ENCODE peak calls at places on chromosomes 2 and 18, in seven cellular contexts. Q, E, N, T, X, F and S are unnamed samples.

GRCh38 chr2:2547451-2547850 is 216.4 kb upstream of the MYT1L start:
- DNase-seq in Q (no peak), E (no peak), N (no peak), T (no peak), X (no peak), F (no peak), S (no peak)

GRCh38 chr2:176129825-176130152 is 284 bp downstream of the HOXD8 start:
- DNase-seq in Q (no peak), E (no peak), N (no peak), T (peak; percentile 17), X (no peak), F (no peak), S (no peak)

GRCh38 chr2:25894135-25894830 is 16.0 kb upstream of the ASXL2 start:
- DNase-seq in Q (peak; percentile 22), E (no peak), N (no peak), T (no peak), X (peak; percentile 12), F (no peak), S (no peak)

GRCh38 chr18:9681217-9681616 is 26.9 kb upstream of the RAB31 start:
- DNase-seq in Q (no peak), E (no peak), N (no peak), T (peak; percentile 72), X (no peak), F (no peak), S (no peak)

GRCh38 chr2:43224571-43225092 is 1.8 kb downstream of the ZFP36L2 start:
- DNase-seq in Q (peak; percentile 75), E (no peak), N (no peak), T (peak; percentile 59), X (no peak), F (peak; percentile 66), S (peak; percentile 60)

GRCh38 chr18:27752944-27753343 is 424.0 kb downstream of the CDH2 start:
- DNase-seq in Q (no peak), E (no peak), N (no peak), T (no peak), X (no peak), F (no peak), S (no peak)

GRCh38 chr2:117674172-117674571 is 140.3 kb upstream of the DDX18 start:
- DNase-seq in Q (no peak), E (no peak), N (no peak), T (no peak), X (no peak), F (no peak), S (no peak)

GRCh38 chr18:24991661-24992060 is 360.3 kb downstream of the ZNF521 start:
- DNase-seq in Q (no peak), E (no peak), N (no peak), T (no peak), X (no peak), F (no peak), S (no peak)

GRCh38 chr2:101433465-101433864 is 41.4 kb downstream of the RFX8 start:
- DNase-seq in Q (no peak), E (no peak), N (no peak), T (no peak), X (no peak), F (no peak), S (no peak)

GRCh38 chr18:12011962-12012549 is 30.7 kb downstream of the IMPA2 start:
- DNase-seq in Q (peak; percentile 72), E (no peak), N (no peak), T (no peak), X (no peak), F (no peak), S (no peak)

GRCh38 chr18:46706968-46707367 is 49.9 kb downstream of the ST8SIA5 start:
- DNase-seq in Q (no peak), E (peak; percentile 18), N (no peak), T (no peak), X (peak; percentile 30), F (no peak), S (no peak)

GRCh38 chr18:77102246-77103040 is 30.1 kb downstream of the MBP start:
- DNase-seq in Q (no peak), E (no peak), N (no peak), T (no peak), X (peak; percentile 86), F (peak; percentile 58), S (peak; percentile 85)

GRCh38 chr2:159637988-159638501 is 21.7 kb upstream of the BAZ2B start:
- DNase-seq in Q (no peak), E (no peak), N (no peak), T (no peak), X (peak; percentile 92), F (no peak), S (no peak)

GRCh38 chr2:29766191-29766590 is 155.2 kb downstream of the ALK start:
- DNase-seq in Q (no peak), E (no peak), N (no peak), T (no peak), X (peak; percentile 7), F (no peak), S (no peak)

GRCh38 chr18:27400001-27400400 is 214.9 kb upstream of the CHST9 start:
- DNase-seq in Q (no peak), E (no peak), N (no peak), T (no peak), X (no peak), F (no peak), S (no peak)

GRCh38 chr2:62163106-62163831 is 32.6 kb upstream of the B3GNT2 start:
- DNase-seq in Q (no peak), E (no peak), N (no peak), T (peak; percentile 60), X (no peak), F (no peak), S (no peak)

GRCh38 chr2:191396794-191397193 is 151.6 kb downstream of the MYO1B start:
- DNase-seq in Q (no peak), E (no peak), N (no peak), T (no peak), X (no peak), F (no peak), S (no peak)

GRCh38 chr2:67701011-67701410 is 303.9 kb downstream of the ETAA1 start:
- DNase-seq in Q (no peak), E (no peak), N (no peak), T (no peak), X (no peak), F (no peak), S (no peak)

GRCh38 chr2:223954401-223954800 is 2.9 kb upstream of the MRPL44 start:
- DNase-seq in Q (no peak), E (no peak), N (no peak), T (no peak), X (peak; percentile 83), F (no peak), S (no peak)

GRCh38 chr2:223959688-223960087 is 2.4 kb downstream of the MRPL44 start:
- DNase-seq in Q (no peak), E (no peak), N (no peak), T (no peak), X (no peak), F (peak; percentile 35), S (no peak)

GRCh38 chr2:223956267-223956666 is 996 bp upstream of the MRPL44 start:
- DNase-seq in Q (no peak), E (no peak), N (no peak), T (no peak), X (no peak), F (no peak), S (no peak)

GRCh38 chr2:223952280-223952968 is 4.8 kb upstream of the MRPL44 start:
- DNase-seq in Q (no peak), E (no peak), N (no peak), T (no peak), X (no peak), F (peak; percentile 81), S (peak; percentile 51)

GRCh38 chr2:223957092-223957851 is at the start of gene MRPL44:
- DNase-seq in Q (peak; percentile 98), E (peak; percentile 93), N (peak; percentile 71), T (peak; percentile 93), X (peak; percentile 90), F (peak; percentile 96), S (peak; percentile 91)
- TF ChIP-seq CTCF in Q (no peak), E (peak; percentile 20), N (no peak), T (no peak), X (no peak), F (no peak), S (no peak)

GRCh38 chr2:51971136-51971535 is 939.2 kb upstream of the NRXN1 start:
- DNase-seq in Q (no peak), E (no peak), N (no peak), T (no peak), X (no peak), F (no peak), S (no peak)

GRCh38 chr2:51969349-51969748 is 937.4 kb upstream of the NRXN1 start:
- DNase-seq in Q (no peak), E (no peak), N (no peak), T (no peak), X (no peak), F (no peak), S (no peak)
- TF ChIP-seq CTCF in Q (no peak), E (no peak), N (no peak), T (no peak), X (no peak), F (no peak), S (no peak)

GRCh38 chr2:168089200-168089599 is 158.2 kb downstream of the STK39 start:
- DNase-seq in Q (no peak), E (no peak), N (no peak), T (no peak), X (no peak), F (no peak), S (peak; percentile 7)
- TF ChIP-seq CTCF in Q (no peak), E (no peak), N (no peak), T (no peak), X (no peak), F (no peak), S (no peak)

GRCh38 chr2:153819501-153819900 is 52.2 kb upstream of the GALNT13 start:
- DNase-seq in Q (no peak), E (no peak), N (no peak), T (no peak), X (no peak), F (no peak), S (no peak)
- TF ChIP-seq CTCF in Q (no peak), E (no peak), N (no peak), T (no peak), X (no peak), F (no peak), S (no peak)